ENCODE peak calls at places on chromosome 11, in seven cellular contexts. A, M, I, T, W, K and B are unnamed samples.

GRCh38 chr11:6234314-6235031 is at the start of gene FHIP1B:
- DNase-seq in W (peak; percentile 100), M (peak; percentile 100), T (peak; percentile 100), I (peak; percentile 100), K (peak; percentile 99), A (peak; percentile 99), B (peak; percentile 92)

GRCh38 chr11:1837171-1838076 is 1.4 kb upstream of the TNNI2 start:
- DNase-seq in M (peak; percentile 64), K (peak; percentile 33), T (peak; percentile 88), I (peak; percentile 91), W (peak; percentile 88), A (peak; percentile 43), B (peak; percentile 44)

GRCh38 chr11:47867821-47868220 is 19.7 kb upstream of the NUP160 start:
- DNase-seq in I (no peak), W (no peak), K (no peak), T (no peak), M (peak; percentile 71), A (no peak), B (no peak)

GRCh38 chr11:121152764-121153163 is 51.7 kb downstream of the TECTA start:
- DNase-seq in K (no peak), I (no peak), T (no peak), A (no peak), M (no peak), W (no peak), B (no peak)

GRCh38 chr11:47918882-47919495 is 61.4 kb upstream of the PTPRJ start:
- DNase-seq in W (no peak), K (peak; percentile 57), A (no peak), M (peak; percentile 61), I (no peak), T (no peak), B (peak; percentile 66)

GRCh38 chr11:126100681-126101080 is 38.0 kb upstream of the CDON start:
- DNase-seq in K (no peak), T (no peak), A (no peak), W (no peak), I (no peak), M (no peak), B (no peak)

GRCh38 chr11:130008326-130008725 is 5.7 kb upstream of the PRDM10 start:
- DNase-seq in T (no peak), M (no peak), W (no peak), I (no peak), A (no peak), K (no peak), B (no peak)

GRCh38 chr11:121892863-121893262 is 223.2 kb downstream of the BLID start:
- DNase-seq in K (peak; percentile 34), I (no peak), A (no peak), W (no peak), T (no peak), M (peak; percentile 81), B (no peak)

GRCh38 chr11:71447791-71448256 is 369 bp downstream of the DHCR7 start:
- DNase-seq in K (no peak), I (peak; percentile 73), T (peak; percentile 40), W (peak; percentile 68), M (peak; percentile 53), A (peak; percentile 7), B (no peak)

GRCh38 chr11:81007046-81007445 is 1566.2 kb upstream of the TENM4 start:
- DNase-seq in I (peak; percentile 19), A (peak; percentile 26), M (peak; percentile 62), K (peak; percentile 63), T (no peak), W (no peak), B (no peak)

GRCh38 chr11:33692013-33692504 is 8.6 kb downstream of the C11orf91 start:
- DNase-seq in M (peak; percentile 98), K (peak; percentile 96), W (no peak), I (peak; percentile 89), A (no peak), T (no peak), B (peak; percentile 99)

GRCh38 chr11:65426839-65427690 is 4.5 kb downstream of the NEAT1 start:
- DNase-seq in K (peak; percentile 57), A (peak; percentile 75), W (peak; percentile 54), M (peak; percentile 91), I (peak; percentile 74), T (peak; percentile 50), B (peak; percentile 23)

GRCh38 chr11:43905788-43906187 is 25.2 kb downstream of the ALKBH3 start:
- DNase-seq in K (no peak), W (no peak), M (peak; percentile 34), T (no peak), A (no peak), I (no peak), B (no peak)

GRCh38 chr11:89119426-89119825 is 53.6 kb upstream of the GRM5 start:
- DNase-seq in W (peak; percentile 6), M (no peak), K (no peak), T (no peak), A (no peak), I (no peak), B (no peak)

GRCh38 chr11:103927535-103927934 is 108.9 kb upstream of the DDI1 start:
- DNase-seq in T (peak; percentile 28), K (peak; percentile 49), W (peak; percentile 25), M (peak; percentile 65), A (peak; percentile 37), I (no peak), B (no peak)

GRCh38 chr11:118311518-118311917 is 7.0 kb downstream of the CD3E start:
- DNase-seq in W (no peak), K (no peak), A (no peak), M (no peak), I (no peak), T (peak; percentile 50), B (no peak)

GRCh38 chr11:118310781-118311485 is 6.4 kb downstream of the CD3E start:
- DNase-seq in K (peak; percentile 45), A (no peak), T (no peak), I (peak; percentile 11), M (no peak), W (no peak), B (peak; percentile 55)

GRCh38 chr11:118312328-118312727 is 7.8 kb downstream of the CD3E start:
- DNase-seq in W (no peak), I (no peak), M (no peak), T (peak; percentile 44), K (no peak), A (no peak), B (no peak)

GRCh38 chr11:118313242-118313641 is 8.7 kb downstream of the CD3E start:
- DNase-seq in I (no peak), M (peak; percentile 26), T (no peak), K (no peak), A (no peak), W (no peak), B (no peak)

DNA sequence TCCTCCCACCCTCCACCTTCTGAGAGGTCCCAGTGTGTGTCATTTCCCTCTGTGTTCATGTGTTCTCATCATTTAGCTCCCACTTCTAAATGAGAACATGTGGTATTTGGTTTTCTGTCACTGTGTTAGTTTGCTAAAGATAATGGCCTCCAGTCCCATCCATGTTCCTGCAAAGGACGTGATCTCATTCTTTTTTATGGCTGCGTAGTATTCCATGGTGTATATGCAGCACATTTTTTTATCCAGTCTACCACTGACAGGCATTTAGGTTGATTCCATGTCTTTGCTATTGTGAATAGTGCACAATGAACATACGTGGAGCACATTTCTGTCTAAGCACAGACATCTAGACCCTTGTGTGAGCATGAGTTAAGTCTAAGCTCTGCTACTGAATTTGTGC is 5.7 kb downstream of the CD3E start:
- DNase-seq in M (no peak), W (no peak), I (no peak), A (no peak), K (no peak), T (no peak), B (no peak)
- H3K9me2 ChIP-seq in M (no peaks in the 10 kb centered on the region), W (no peaks in the 10 kb centered on the region), I (no peaks in the 10 kb centered on the region), A (no peaks in the 10 kb centered on the region), K (no peaks in the 10 kb centered on the region), T (no peaks in the 10 kb centered on the region), B (no peaks in the 10 kb centered on the region)

GRCh38 chr11:45876401-45876800 is 9.1 kb upstream of the MAPK8IP1 start:
- DNase-seq in I (no peak), W (peak; percentile 68), M (no peak), K (no peak), T (no peak), A (no peak), B (no peak)

GRCh38 chr11:45871638-45872037 is 13.8 kb upstream of the MAPK8IP1 start:
- DNase-seq in T (no peak), I (no peak), A (no peak), K (no peak), M (no peak), W (no peak), B (no peak)

GRCh38 chr11:45869551-45869950 is 15.9 kb upstream of the MAPK8IP1 start:
- DNase-seq in K (no peak), I (no peak), A (no peak), T (no peak), M (no peak), W (no peak), B (no peak)

GRCh38 chr11:45870706-45871105 is 14.7 kb upstream of the MAPK8IP1 start:
- DNase-seq in W (no peak), A (no peak), T (no peak), I (no peak), K (no peak), M (no peak), B (no peak)

DNA sequence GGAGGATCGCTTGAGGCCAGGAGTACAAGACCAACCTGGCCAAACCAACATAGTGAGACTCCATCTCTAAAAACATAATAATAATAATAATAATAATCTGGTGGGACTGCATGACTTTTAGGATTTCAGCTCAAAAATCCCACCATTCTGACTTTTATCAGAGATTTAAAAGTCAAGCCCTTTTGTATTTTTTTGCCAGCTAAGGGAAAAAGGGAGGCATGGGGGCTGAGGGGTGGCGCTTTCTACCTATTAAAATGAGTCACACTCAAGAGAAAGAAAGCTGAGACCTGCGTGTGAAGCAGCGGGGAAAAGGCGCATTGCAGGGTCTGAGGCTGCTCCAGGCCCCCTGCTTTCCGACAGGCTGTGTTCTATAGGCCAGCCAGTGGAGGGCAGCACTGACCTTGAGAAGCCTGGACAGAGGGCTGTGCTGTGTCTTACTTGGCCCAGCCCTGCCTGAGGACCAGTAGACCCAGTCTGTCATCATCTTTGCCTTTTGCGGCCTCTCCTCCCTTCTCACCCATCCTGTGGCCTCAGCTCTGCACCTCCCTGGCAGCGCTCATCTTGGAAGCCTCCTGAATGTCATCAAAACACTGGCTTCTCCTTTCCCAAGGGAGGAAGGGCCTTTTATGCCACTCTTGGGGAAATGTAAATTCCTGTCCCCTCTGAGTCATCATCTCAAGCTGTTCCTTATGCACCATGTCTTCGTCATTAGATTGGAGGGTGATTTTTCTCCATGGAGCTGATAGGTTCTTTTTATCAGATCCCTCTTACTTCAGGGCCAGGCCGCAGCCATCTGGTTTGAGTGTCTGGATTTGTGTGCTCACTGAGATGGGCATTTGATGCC is 12.7 kb upstream of the MAPK8IP1 start:
- DNase-seq in W (peak; percentile 95), T (peak; percentile 55), I (peak; percentile 81), M (peak; percentile 93), A (no peak), K (peak; percentile 59), B (peak; percentile 56)
- H2AFZ ChIP-seq in W (no peak overlapping the region), T (no peak overlapping the region), I (no peak overlapping the region), M (no peak overlapping the region), A (no peak overlapping the region), K (no peak overlapping the region), B (no peak overlapping the region)

GRCh38 chr11:100878474-100878873 is 191.4 kb downstream of the ARHGAP42 start:
- DNase-seq in M (peak; percentile 60), T (no peak), K (no peak), W (no peak), A (no peak), I (no peak), B (no peak)
- H3K9me2 ChIP-seq in M (no peaks in the 10 kb centered on the region), T (no peaks in the 10 kb centered on the region), K (no peaks in the 10 kb centered on the region), W (no peaks in the 10 kb centered on the region), A (no peaks in the 10 kb centered on the region), I (no peaks in the 10 kb centered on the region), B (no peaks in the 10 kb centered on the region)

DNA sequence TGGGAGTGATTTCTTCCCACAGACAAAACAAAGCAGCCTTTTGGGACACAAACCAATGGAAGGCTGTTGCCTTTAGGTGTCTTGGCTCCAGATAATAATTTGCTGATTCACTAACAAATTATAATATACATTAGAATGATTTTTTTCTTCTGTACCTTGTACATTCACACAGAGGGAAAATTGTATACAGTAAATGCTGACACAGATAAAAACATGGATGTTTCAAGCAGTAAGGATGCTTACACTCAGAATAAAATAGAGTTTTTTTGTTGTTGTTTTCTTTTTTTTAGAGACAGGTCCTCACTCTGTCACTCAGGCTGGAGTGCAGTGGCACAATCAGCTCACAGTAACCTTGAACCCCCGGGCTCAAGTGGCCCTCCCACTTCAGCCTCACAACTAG is 109.2 kb upstream of the TRPC6 start:
- DNase-seq in M (no peak), A (no peak), I (no peak), W (no peak), K (no peak), T (no peak), B (no peak)
- H2AFZ ChIP-seq in M (no peak overlapping the region), A (no peak overlapping the region), I (no peak overlapping the region), W (no peak overlapping the region), K (no peak overlapping the region), T (no peak overlapping the region), B (no peak overlapping the region)